ENCODE peak calls at places on chromosome 18, in seven cellular contexts. R, D, W, O, B, V and P are unnamed samples.

GRCh38 chr18:5628512-5629255 is 84.9 kb upstream of the EPB41L3 start:
- DNase-seq in B (peak), O (peak), V (peak), R (no peak), W (peak), D (peak), P (peak)

GRCh38 chr18:12048827-12049175 is 44.8 kb upstream of the ANKRD62 start:
- DNase-seq in R (no peak), V (no peak), W (peak), B (no peak), D (no peak), O (peak), P (peak)

GRCh38 chr18:13493071-13493470 is 233.3 kb downstream of the FAM210A start:
- DNase-seq in V (no peak), W (no peak), D (no peak), O (no peak), R (no peak), B (no peak), P (no peak)

GRCh38 chr18:72086421-72086820 is 457.7 kb downstream of the CBLN2 start:
- DNase-seq in R (no peak), B (no peak), O (peak), V (no peak), W (peak), D (peak), P (no peak)

GRCh38 chr18:323253-323622 is 55.4 kb upstream of the THOC1 start:
- DNase-seq in W (peak), R (no peak), B (no peak), O (peak), D (peak), V (no peak), P (peak)

GRCh38 chr18:3906072-3906471 is 456.1 kb downstream of the TGIF1 start:
- DNase-seq in R (no peak), W (no peak), D (no peak), O (peak), B (no peak), V (no peak), P (no peak)

GRCh38 chr18:33505297-33505696 is 64.8 kb upstream of the CCDC178 start:
- DNase-seq in W (no peak), B (no peak), D (no peak), O (no peak), V (no peak), R (no peak), P (no peak)

GRCh38 chr18:407168-407567 is 93.3 kb downstream of the COLEC12 start:
- DNase-seq in O (no peak), B (no peak), W (no peak), V (no peak), D (no peak), R (no peak), P (no peak)

GRCh38 chr18:80105369-80106167 is 3.5 kb upstream of the ADNP2 start:
- DNase-seq in W (no peak), D (no peak), R (no peak), B (no peak), V (no peak), O (no peak), P (no peak)

GRCh38 chr18:45142868-45143267 is 462.2 kb downstream of the SETBP1 start:
- DNase-seq in W (no peak), D (no peak), B (no peak), V (no peak), O (no peak), R (no peak), P (no peak)

GRCh38 chr18:79200546-79201268 is 131.5 kb downstream of the ATP9B start:
- DNase-seq in D (peak), W (peak), V (no peak), O (peak), B (no peak), R (no peak), P (peak)

GRCh38 chr18:8809514-8809913 is 104.2 kb downstream of the MTCL1 start:
- DNase-seq in O (no peak), D (no peak), R (no peak), V (no peak), W (no peak), B (peak), P (no peak)

GRCh38 chr18:56021814-56022205 is 433.8 kb upstream of the TCF4 start:
- DNase-seq in B (no peak), W (no peak), V (no peak), O (no peak), R (no peak), D (no peak), P (no peak)

GRCh38 chr18:70523035-70523797 is 234.4 kb downstream of the SOCS6 start:
- DNase-seq in W (no peak), O (no peak), D (no peak), B (no peak), R (no peak), V (no peak), P (no peak)

GRCh38 chr18:64271975-64272659 is 123.2 kb upstream of the LINC00305 start:
- DNase-seq in D (no peak), V (no peak), O (no peak), W (no peak), B (no peak), R (no peak), P (no peak)

GRCh38 chr18:64271264-64271663 is 122.4 kb upstream of the LINC00305 start:
- DNase-seq in O (no peak), V (no peak), R (no peak), W (no peak), B (no peak), D (no peak), P (no peak)

GRCh38 chr18:64276736-64277135 is 127.8 kb upstream of the LINC00305 start:
- DNase-seq in V (no peak), R (no peak), O (no peak), W (no peak), D (peak), B (no peak), P (no peak)

GRCh38 chr18:64273724-64274123 is 124.8 kb upstream of the LINC00305 start:
- DNase-seq in V (no peak), D (no peak), O (no peak), B (no peak), W (no peak), R (no peak), P (no peak)

GRCh38 chr18:64275593-64276309 is 126.9 kb upstream of the LINC00305 start:
- DNase-seq in V (no peak), B (no peak), W (no peak), D (no peak), R (no peak), O (no peak), P (no peak)
- H3K4me3 ChIP-seq in V (no peak), B (no peak), W (no peak), D (no peak), R (no peak), O (no peak), P (no peak)

DNA sequence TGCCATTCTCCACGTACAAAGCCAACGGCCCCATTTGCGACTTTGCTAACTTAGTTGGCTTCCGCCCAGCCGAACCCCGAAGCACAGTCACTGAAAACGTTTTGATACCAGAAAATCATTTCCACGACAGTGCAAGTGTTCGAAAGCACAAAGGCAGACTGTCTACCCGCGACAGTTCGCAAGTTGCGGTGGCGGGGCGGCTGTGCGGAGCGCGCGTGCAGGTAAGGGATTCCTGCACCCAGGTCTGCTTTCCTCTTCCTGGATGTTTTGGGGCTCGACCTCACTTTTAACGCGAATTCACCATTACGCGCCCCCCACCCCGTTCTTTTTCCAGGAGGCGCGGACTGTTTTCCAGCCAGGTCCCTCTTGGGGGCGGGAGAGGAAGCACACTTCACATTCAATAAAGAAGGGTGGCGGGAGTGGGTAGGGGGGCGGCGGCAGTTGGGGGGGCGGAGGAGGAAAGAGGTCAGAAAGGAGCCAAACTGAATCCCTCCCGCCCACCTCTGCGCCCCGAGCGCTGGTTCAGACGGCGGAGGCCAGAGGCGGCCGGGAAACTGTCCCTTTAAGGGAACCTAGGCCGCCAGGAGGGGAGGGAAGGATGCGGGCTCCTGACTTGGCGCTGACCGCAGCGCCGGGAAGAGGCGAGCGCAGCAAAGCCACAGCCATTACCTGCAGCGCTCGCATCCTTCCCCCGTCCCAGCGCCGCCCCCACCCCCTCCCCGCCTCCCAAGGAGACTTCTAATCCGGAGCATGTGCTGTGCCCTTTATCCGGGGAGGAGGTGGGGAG is 107.5 kb upstream of the KCTD1 start:
- DNase-seq in W (peak), V (peak), B (peak), D (peak), O (peak), R (no peak), P (peak)
- TF ChIP-seq CTCF in W (peak), V (peak), B (no peak), D (peak), O (no peak), R (no peak), P (peak)

GRCh38 chr18:76486029-76486428 is 9.0 kb downstream of the ZNF516 start:
- DNase-seq in V (no peak), R (no peak), W (no peak), B (no peak), O (no peak), D (no peak), P (peak)
- H3K4me3 ChIP-seq in V (no peak), R (no peak), W (no peak), B (no peak), O (no peak), D (no peak), P (no peak)

DNA sequence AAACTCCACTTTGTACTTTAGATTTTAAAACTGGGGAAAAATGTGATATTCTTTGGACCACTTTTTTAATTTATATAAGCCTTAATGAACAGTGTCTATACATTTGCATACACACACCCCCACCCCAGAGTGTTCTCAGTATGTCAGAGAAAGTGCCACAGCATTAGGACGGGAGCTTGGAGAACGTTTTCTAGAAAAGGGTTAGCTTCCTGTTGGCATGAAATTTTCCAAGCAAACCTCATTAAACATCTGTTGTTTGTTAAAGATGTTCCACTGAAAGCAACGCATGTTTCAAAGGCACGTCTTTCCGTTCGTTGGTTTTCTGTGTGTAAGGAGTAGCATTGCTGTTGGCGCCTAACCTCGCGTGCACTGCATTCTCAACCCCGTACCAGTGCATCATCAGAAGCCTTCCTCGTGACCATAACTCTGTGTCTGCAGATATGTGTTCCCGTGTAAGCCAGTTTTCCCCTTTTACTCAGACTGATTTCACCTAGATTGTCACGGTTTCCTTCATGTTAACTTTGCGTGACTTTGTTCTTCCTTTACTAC is 228.5 kb downstream of the ALPK2 start:
- DNase-seq in R (no peak), W (peak), B (no peak), V (peak), O (no peak), D (peak), P (peak)
- TF ChIP-seq CTCF in R (no peak), W (no peak), B (no peak), V (no peak), O (no peak), D (no peak), P (no peak)

GRCh38 chr18:48934400-48934707 is 16.4 kb downstream of the SMAD7 start:
- DNase-seq in R (no peak), V (no peak), B (no peak), W (no peak), D (no peak), O (no peak), P (no peak)

GRCh38 chr18:48932822-48933510 is 17.8 kb downstream of the SMAD7 start:
- DNase-seq in O (peak), V (peak), B (peak), D (no peak), W (no peak), R (no peak), P (no peak)

GRCh38 chr18:48934708-48935432 is 15.9 kb downstream of the SMAD7 start:
- DNase-seq in V (peak), O (no peak), W (peak), D (no peak), B (no peak), R (no peak), P (no peak)

GRCh38 chr18:48933578-48934399 is 17.0 kb downstream of the SMAD7 start:
- DNase-seq in W (no peak), V (peak), O (no peak), D (no peak), B (no peak), R (no peak), P (no peak)

GRCh38 chr18:48935433-48935774 is 15.4 kb downstream of the SMAD7 start:
- DNase-seq in O (no peak), B (no peak), R (no peak), V (no peak), D (no peak), W (no peak), P (no peak)
- H3K4me3 ChIP-seq in O (no peak), B (no peak), R (no peak), V (peak), D (no peak), W (no peak), P (no peak)

GRCh38 chr18:59140287-59140885 is 702 bp downstream of the SEC11C start:
- DNase-seq in W (peak), R (no peak), O (peak), B (no peak), V (no peak), D (peak), P (peak)
- TF ChIP-seq CTCF in W (no peak), R (no peak), O (no peak), B (no peak), V (no peak), D (no peak), P (no peak)

GRCh38 chr18:6728318-6728717 is 1.2 kb upstream of the ARHGAP28 start:
- DNase-seq in V (no peak), R (no peak), W (no peak), D (no peak), B (no peak), O (no peak), P (no peak)

GRCh38 chr18:6729247-6730091 is at the start of gene ARHGAP28:
- DNase-seq in B (peak), W (peak), D (peak), R (no peak), O (peak), V (peak), P (peak)

GRCh38 chr18:6732952-6733351 is 3.4 kb downstream of the ARHGAP28 start:
- DNase-seq in D (no peak), V (no peak), O (no peak), R (no peak), B (no peak), W (peak), P (no peak)

GRCh38 chr18:6728809-6729246 is 688 bp upstream of the ARHGAP28 start:
- DNase-seq in R (no peak), W (no peak), B (no peak), D (no peak), V (no peak), O (peak), P (no peak)

GRCh38 chr18:6731197-6731596 is 1.7 kb downstream of the ARHGAP28 start:
- DNase-seq in D (peak), W (peak), B (no peak), O (peak), R (no peak), V (no peak), P (peak)
- H3K4me3 ChIP-seq in D (no peak), W (peak), B (no peak), O (peak), R (no peak), V (no peak), P (no peak)

DNA sequence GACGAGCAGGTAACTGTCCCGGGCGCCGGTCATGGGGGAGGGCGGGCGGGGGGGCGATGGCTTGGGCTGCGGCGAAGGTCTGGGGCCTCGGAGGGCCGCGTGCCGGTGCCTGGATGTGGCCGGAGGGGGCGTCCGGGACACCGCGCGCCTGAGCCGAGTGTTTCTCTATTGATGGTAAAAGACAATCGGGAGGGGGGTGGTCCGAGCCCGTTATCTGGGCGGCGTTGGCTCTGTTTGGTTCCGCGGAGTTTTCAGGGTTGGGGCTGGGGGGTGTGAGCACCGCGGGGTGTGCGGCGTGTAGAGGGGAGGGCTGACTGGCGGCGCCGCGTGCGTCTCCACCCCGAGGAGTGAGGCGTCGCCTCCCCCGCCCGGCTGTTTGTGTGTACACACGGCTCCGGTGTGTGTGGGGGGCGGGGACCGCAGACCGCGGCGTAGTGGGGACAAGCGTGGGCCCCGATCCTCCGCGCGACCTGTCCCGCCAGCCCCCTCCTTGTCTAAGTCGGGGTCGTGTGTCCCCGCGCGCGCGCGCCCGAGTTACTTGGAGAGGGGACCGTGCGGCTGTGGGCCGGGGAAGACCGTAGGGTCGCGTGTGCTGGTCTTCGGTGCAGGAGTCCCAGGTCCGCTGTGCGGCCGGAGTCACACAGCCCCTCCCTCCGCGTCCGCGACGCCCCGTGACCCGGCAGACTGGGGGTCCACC is 1.6 kb downstream of the CTIF start:
- DNase-seq in B (peak), V (peak), O (peak), W (peak), D (peak), R (no peak), P (peak)
- TF ChIP-seq CTCF in B (no peak), V (peak), O (no peak), W (no peak), D (no peak), R (no peak), P (peak)

GRCh38 chr18:2680216-2680792 is 24.8 kb downstream of the SMCHD1 start:
- DNase-seq in V (no peak), B (no peak), D (no peak), W (no peak), O (no peak), R (no peak), P (no peak)
- H3K4me3 ChIP-seq in V (no peak), B (no peak), D (no peak), W (no peak), O (no peak), R (no peak), P (no peak)